ENCODE peak calls at places on chromosomes 13 and 19, in eight cellular contexts. D is mammary epithelial cell; G is GM12865; J is stimulated activated CD4-positive, alpha-beta T cell treated with anti-CD3 and anti-CD28 coated beads, TNF-alpha, amount 100 ng/mL, for 1 hour; B is GM23338; O is GF-D8; P is activated naive CD8-positive, alpha-beta T cell treated with anti-CD3 and anti-CD28 coated beads, Interleukin-2, amount 50 U/mL, for 24 hours; Z is T-helper 9 cell. M is an unnamed sample.

GRCh38 chr19:7391218-7391670 is 42.5 kb downstream of the ARHGEF18 start:
- DNase-seq in D (peak; percentile 81), G (no peak), J (no peak), B (no peak), O (no peak), P (no peak), Z (no peak), M (peak; percentile 82)

GRCh38 chr19:48466571-48467325 is 2.4 kb upstream of the CYTH2 start:
- DNase-seq in D (peak; percentile 67), G (no peak), J (no peak), B (no peak), O (no peak), P (no peak), Z (no peak), M (no peak)

GRCh38 chr13:26508885-26509284 is 48.6 kb upstream of the WASF3 start:
- DNase-seq in D (peak; percentile 91), G (no peak), J (no peak), B (no peak), O (no peak), P (no peak), Z (no peak), M (peak; percentile 82)

GRCh38 chr19:6196361-6196760 is 60.9 kb downstream of the ACSBG2 start:
- DNase-seq in D (no peak), G (no peak), J (no peak), B (no peak), O (no peak), P (no peak), Z (no peak), M (no peak)

GRCh38 chr19:15398501-15399233 is 19.1 kb upstream of the AKAP8 start:
- DNase-seq in D (no peak), G (no peak), J (no peak), B (no peak), O (no peak), P (no peak), Z (no peak), M (no peak)

GRCh38 chr19:58474997-58475713 is 997 bp upstream of the ZNF446 start:
- DNase-seq in D (no peak), G (no peak), J (no peak), B (no peak), O (no peak), P (no peak), Z (no peak), M (no peak)

GRCh38 chr13:114024603-114025431 is 50.9 kb upstream of the C13orf46 start:
- DNase-seq in D (no peak), G (peak; percentile 74), J (no peak), B (no peak), O (no peak), P (no peak), Z (no peak), M (no peak)

GRCh38 chr13:30119476-30119875 is 187.9 kb downstream of the KATNAL1 start:
- DNase-seq in D (peak; percentile 84), G (peak; percentile 34), J (no peak), B (no peak), O (no peak), P (no peak), Z (no peak), M (peak; percentile 62)

GRCh38 chr13:18948012-18948663 is 233.5 kb downstream of the TUBA3C start:
- DNase-seq in D (no peak), G (no peak), J (no peak), B (no peak), O (no peak), P (no peak), Z (no peak), M (no peak)

GRCh38 chr13:113907637-113908617 is 44.1 kb upstream of the GAS6 start:
- DNase-seq in D (peak; percentile 69), G (no peak), J (no peak), B (no peak), O (peak; percentile 28), P (no peak), Z (no peak), M (peak; percentile 17)

GRCh38 chr13:31046711-31047279 is 114.3 kb downstream of the TEX26 start:
- DNase-seq in D (no peak), G (no peak), J (no peak), B (no peak), O (no peak), P (no peak), Z (no peak), M (peak; percentile 41)

GRCh38 chr19:38734176-38734425 is 10.2 kb downstream of the CAPN12 start:
- DNase-seq in D (no peak), G (no peak), J (no peak), B (no peak), O (no peak), P (no peak), Z (no peak), M (no peak)

GRCh38 chr19:10593820-10594637 is 6.9 kb upstream of the AP1M2 start:
- DNase-seq in D (no peak), G (peak; percentile 86), J (no peak), B (no peak), O (no peak), P (no peak), Z (no peak), M (no peak)

GRCh38 chr19:13018037-13018914 is 23.0 kb downstream of the NFIX start:
- DNase-seq in D (peak; percentile 60), G (no peak), J (no peak), B (peak; percentile 70), O (no peak), P (no peak), Z (no peak), M (no peak)

GRCh38 chr19:56103027-56103614 is 18.0 kb downstream of the ZNF787 start:
- DNase-seq in D (no peak), G (no peak), J (no peak), B (no peak), O (no peak), P (no peak), Z (no peak), M (no peak)

GRCh38 chr19:6744381-6745288 is 5.2 kb downstream of the TRIP10 start:
- DNase-seq in D (peak; percentile 84), G (no peak), J (no peak), B (no peak), O (no peak), P (no peak), Z (no peak), M (peak; percentile 82)

GRCh38 chr13:64248371-64249065 is 2832.9 kb upstream of the PCDH20 start:
- DNase-seq in D (no peak), G (no peak), J (no peak), B (no peak), O (no peak), P (no peak), Z (no peak), M (no peak)

GRCh38 chr19:10471909-10472308 is 31.2 kb downstream of the KEAP1 start:
- DNase-seq in D (peak; percentile 28), G (peak; percentile 51), J (no peak), B (peak; percentile 43), O (peak; percentile 36), P (no peak), Z (no peak), M (peak; percentile 30)

GRCh38 chr13:24737042-24737441 is 26.9 kb upstream of the RNF17 start:
- DNase-seq in D (no peak), G (no peak), J (no peak), B (peak; percentile 59), O (no peak), P (no peak), Z (no peak), M (no peak)

M was measured in H4.